ENCODE peak calls at places on chromosomes 1 and 21, in five cellular contexts. One of them, this sample, is unnamed.

GRCh38 chr1:178493301-178493741 is 3.4 kb downstream of the CLEC20A start:
- DNase-seq in cardiac fibroblast: no peak
- DNase-seq in iris pigment epithelial cell: no peak
- DNase-seq in ovary: no peak
- DNase-seq in stimulated activated naive CD8-positive, alpha-beta T cell treated with anti-CD3 and anti-CD28 coated beads, Interleukin-15, amount 100 ng/mL, for 72 hours: no peak
- DNase-seq in this sample: no peak

GRCh38 chr1:165144757-165145397 is 211.6 kb downstream of the LMX1A start:
- DNase-seq in cardiac fibroblast: peak; percentile 64
- DNase-seq in iris pigment epithelial cell: peak; percentile 58
- DNase-seq in ovary: no peak
- DNase-seq in stimulated activated naive CD8-positive, alpha-beta T cell treated with anti-CD3 and anti-CD28 coated beads, Interleukin-15, amount 100 ng/mL, for 72 hours: peak; percentile 17
- DNase-seq in this sample: peak; percentile 61

GRCh38 chr1:157955860-157956259 is 37.6 kb upstream of the KIRREL1 start:
- DNase-seq in cardiac fibroblast: no peak
- DNase-seq in iris pigment epithelial cell: no peak
- DNase-seq in ovary: no peak
- DNase-seq in stimulated activated naive CD8-positive, alpha-beta T cell treated with anti-CD3 and anti-CD28 coated beads, Interleukin-15, amount 100 ng/mL, for 72 hours: no peak
- DNase-seq in this sample: no peak

GRCh38 chr1:157163273-157164127 is 25.3 kb upstream of the ETV3 start:
- DNase-seq in cardiac fibroblast: peak; percentile 62
- DNase-seq in iris pigment epithelial cell: peak; percentile 40
- DNase-seq in ovary: peak; percentile 62
- DNase-seq in stimulated activated naive CD8-positive, alpha-beta T cell treated with anti-CD3 and anti-CD28 coated beads, Interleukin-15, amount 100 ng/mL, for 72 hours: peak; percentile 74
- DNase-seq in this sample: peak; percentile 54

GRCh38 chr1:78833491-78833890 is 173.0 kb downstream of the ADGRL4 start:
- DNase-seq in cardiac fibroblast: peak; percentile 83
- DNase-seq in iris pigment epithelial cell: peak; percentile 84
- DNase-seq in ovary: no peak
- DNase-seq in stimulated activated naive CD8-positive, alpha-beta T cell treated with anti-CD3 and anti-CD28 coated beads, Interleukin-15, amount 100 ng/mL, for 72 hours: no peak
- DNase-seq in this sample: peak; percentile 93

GRCh38 chr1:17128361-17128760 is 9.1 kb upstream of the PADI2 start:
- DNase-seq in cardiac fibroblast: peak; percentile 97
- DNase-seq in iris pigment epithelial cell: peak; percentile 84
- DNase-seq in ovary: no peak
- DNase-seq in stimulated activated naive CD8-positive, alpha-beta T cell treated with anti-CD3 and anti-CD28 coated beads, Interleukin-15, amount 100 ng/mL, for 72 hours: no peak
- DNase-seq in this sample: peak; percentile 86

GRCh38 chr1:66729130-66729922 is 22.9 kb upstream of the DYNLT5 start:
- DNase-seq in cardiac fibroblast: peak; percentile 30
- DNase-seq in iris pigment epithelial cell: no peak
- DNase-seq in ovary: no peak
- DNase-seq in stimulated activated naive CD8-positive, alpha-beta T cell treated with anti-CD3 and anti-CD28 coated beads, Interleukin-15, amount 100 ng/mL, for 72 hours: no peak
- DNase-seq in this sample: no peak

GRCh38 chr1:29453502-29454240 is 217.3 kb downstream of the PTPRU start:
- DNase-seq in cardiac fibroblast: peak; percentile 80
- DNase-seq in iris pigment epithelial cell: peak; percentile 60
- DNase-seq in ovary: peak; percentile 47
- DNase-seq in stimulated activated naive CD8-positive, alpha-beta T cell treated with anti-CD3 and anti-CD28 coated beads, Interleukin-15, amount 100 ng/mL, for 72 hours: no peak
- DNase-seq in this sample: peak; percentile 53

GRCh38 chr1:180157108-180157507 is 2.4 kb downstream of the QSOX1 start:
- DNase-seq in cardiac fibroblast: peak; percentile 33
- DNase-seq in iris pigment epithelial cell: peak; percentile 66
- DNase-seq in ovary: no peak
- DNase-seq in stimulated activated naive CD8-positive, alpha-beta T cell treated with anti-CD3 and anti-CD28 coated beads, Interleukin-15, amount 100 ng/mL, for 72 hours: no peak
- DNase-seq in this sample: peak; percentile 56

GRCh38 chr1:67213164-67213563 is 46.9 kb downstream of the IL23R start:
- DNase-seq in cardiac fibroblast: peak; percentile 23
- DNase-seq in iris pigment epithelial cell: peak; percentile 36
- DNase-seq in ovary: no peak
- DNase-seq in stimulated activated naive CD8-positive, alpha-beta T cell treated with anti-CD3 and anti-CD28 coated beads, Interleukin-15, amount 100 ng/mL, for 72 hours: no peak
- DNase-seq in this sample: peak; percentile 17

GRCh38 chr1:162276493-162276892 is 100.2 kb downstream of the SPATA46 start:
- DNase-seq in cardiac fibroblast: peak; percentile 62
- DNase-seq in iris pigment epithelial cell: peak; percentile 45
- DNase-seq in ovary: no peak
- DNase-seq in stimulated activated naive CD8-positive, alpha-beta T cell treated with anti-CD3 and anti-CD28 coated beads, Interleukin-15, amount 100 ng/mL, for 72 hours: no peak
- DNase-seq in this sample: peak; percentile 54

GRCh38 chr1:168717906-168718891 is 10.8 kb downstream of the DPT start:
- DNase-seq in cardiac fibroblast: peak; percentile 81
- DNase-seq in iris pigment epithelial cell: no peak
- DNase-seq in ovary: no peak
- DNase-seq in stimulated activated naive CD8-positive, alpha-beta T cell treated with anti-CD3 and anti-CD28 coated beads, Interleukin-15, amount 100 ng/mL, for 72 hours: no peak
- DNase-seq in this sample: no peak

GRCh38 chr1:18691648-18692047 is 61.0 kb downstream of the PAX7 start:
- DNase-seq in cardiac fibroblast: no peak
- DNase-seq in iris pigment epithelial cell: no peak
- DNase-seq in ovary: no peak
- DNase-seq in stimulated activated naive CD8-positive, alpha-beta T cell treated with anti-CD3 and anti-CD28 coated beads, Interleukin-15, amount 100 ng/mL, for 72 hours: no peak
- DNase-seq in this sample: no peak

GRCh38 chr1:200670215-200671118 is 760 bp upstream of the DDX59 start:
- DNase-seq in cardiac fibroblast: no peak
- DNase-seq in iris pigment epithelial cell: peak; percentile 80
- DNase-seq in ovary: no peak
- DNase-seq in stimulated activated naive CD8-positive, alpha-beta T cell treated with anti-CD3 and anti-CD28 coated beads, Interleukin-15, amount 100 ng/mL, for 72 hours: no peak
- DNase-seq in this sample: peak; percentile 85

GRCh38 chr1:19597463-19598309 is 46.4 kb upstream of the NBL1 start:
- DNase-seq in cardiac fibroblast: peak; percentile 58
- DNase-seq in iris pigment epithelial cell: peak; percentile 65
- DNase-seq in ovary: peak; percentile 55
- DNase-seq in stimulated activated naive CD8-positive, alpha-beta T cell treated with anti-CD3 and anti-CD28 coated beads, Interleukin-15, amount 100 ng/mL, for 72 hours: no peak
- DNase-seq in this sample: peak; percentile 57

GRCh38 chr1:224333309-224333926 is 3.4 kb upstream of the NVL start:
- DNase-seq in cardiac fibroblast: peak; percentile 74
- DNase-seq in iris pigment epithelial cell: peak; percentile 67
- DNase-seq in ovary: no peak
- DNase-seq in stimulated activated naive CD8-positive, alpha-beta T cell treated with anti-CD3 and anti-CD28 coated beads, Interleukin-15, amount 100 ng/mL, for 72 hours: no peak
- DNase-seq in this sample: peak; percentile 75

GRCh38 chr21:39033878-39034589 is 149.2 kb downstream of the PSMG1 start:
- DNase-seq in cardiac fibroblast: peak; percentile 44
- DNase-seq in iris pigment epithelial cell: peak; percentile 72
- DNase-seq in ovary: no peak
- DNase-seq in stimulated activated naive CD8-positive, alpha-beta T cell treated with anti-CD3 and anti-CD28 coated beads, Interleukin-15, amount 100 ng/mL, for 72 hours: no peak
- DNase-seq in this sample: no peak

GRCh38 chr1:54766726-54767125 is 2.4 kb upstream of the PARS2 start:
- DNase-seq in cardiac fibroblast: no peak
- DNase-seq in iris pigment epithelial cell: no peak
- DNase-seq in ovary: no peak
- DNase-seq in stimulated activated naive CD8-positive, alpha-beta T cell treated with anti-CD3 and anti-CD28 coated beads, Interleukin-15, amount 100 ng/mL, for 72 hours: no peak
- DNase-seq in this sample: no peak

GRCh38 chr1:154861607-154862094 is 8.4 kb downstream of the KCNN3 start:
- DNase-seq in cardiac fibroblast: peak; percentile 44
- DNase-seq in iris pigment epithelial cell: peak; percentile 84
- DNase-seq in ovary: no peak
- DNase-seq in stimulated activated naive CD8-positive, alpha-beta T cell treated with anti-CD3 and anti-CD28 coated beads, Interleukin-15, amount 100 ng/mL, for 72 hours: no peak
- DNase-seq in this sample: peak; percentile 31

GRCh38 chr1:119045091-119045746 is 57.1 kb upstream of the TBX15 start:
- DNase-seq in cardiac fibroblast: no peak
- DNase-seq in iris pigment epithelial cell: no peak
- DNase-seq in ovary: no peak
- DNase-seq in stimulated activated naive CD8-positive, alpha-beta T cell treated with anti-CD3 and anti-CD28 coated beads, Interleukin-15, amount 100 ng/mL, for 72 hours: no peak
- DNase-seq in this sample: no peak

GRCh38 chr1:156852414-156852874 is 6.5 kb downstream of the INSRR start:
- DNase-seq in cardiac fibroblast: peak; percentile 55
- DNase-seq in iris pigment epithelial cell: peak; percentile 30
- DNase-seq in ovary: no peak
- DNase-seq in stimulated activated naive CD8-positive, alpha-beta T cell treated with anti-CD3 and anti-CD28 coated beads, Interleukin-15, amount 100 ng/mL, for 72 hours: no peak
- DNase-seq in this sample: peak; percentile 33

GRCh38 chr1:68175621-68176398 is 56.5 kb downstream of the WLS start:
- DNase-seq in cardiac fibroblast: peak; percentile 52
- DNase-seq in iris pigment epithelial cell: peak; percentile 69
- DNase-seq in ovary: peak; percentile 28
- DNase-seq in stimulated activated naive CD8-positive, alpha-beta T cell treated with anti-CD3 and anti-CD28 coated beads, Interleukin-15, amount 100 ng/mL, for 72 hours: no peak
- DNase-seq in this sample: no peak

GRCh38 chr1:85275701-85276289 is 637 bp downstream of the BCL10 start:
- DNase-seq in cardiac fibroblast: no peak
- DNase-seq in iris pigment epithelial cell: peak; percentile 31
- DNase-seq in ovary: no peak
- DNase-seq in stimulated activated naive CD8-positive, alpha-beta T cell treated with anti-CD3 and anti-CD28 coated beads, Interleukin-15, amount 100 ng/mL, for 72 hours: no peak
- DNase-seq in this sample: no peak

GRCh38 chr1:78333426-78334012 is 157.3 kb upstream of the PTGFR start:
- DNase-seq in cardiac fibroblast: peak; percentile 77
- DNase-seq in iris pigment epithelial cell: peak; percentile 72
- DNase-seq in ovary: peak; percentile 34
- DNase-seq in stimulated activated naive CD8-positive, alpha-beta T cell treated with anti-CD3 and anti-CD28 coated beads, Interleukin-15, amount 100 ng/mL, for 72 hours: no peak
- DNase-seq in this sample: peak; percentile 52

GRCh38 chr1:2803931-2804627 is 2.6 kb upstream of the TTC34 start:
- DNase-seq in cardiac fibroblast: no peak
- DNase-seq in iris pigment epithelial cell: no peak
- DNase-seq in ovary: no peak
- DNase-seq in stimulated activated naive CD8-positive, alpha-beta T cell treated with anti-CD3 and anti-CD28 coated beads, Interleukin-15, amount 100 ng/mL, for 72 hours: no peak
- DNase-seq in this sample: no peak

GRCh38 chr1:197737916-197738315 is 37.4 kb downstream of the DENND1B start:
- DNase-seq in cardiac fibroblast: no peak
- DNase-seq in iris pigment epithelial cell: no peak
- DNase-seq in ovary: no peak
- DNase-seq in stimulated activated naive CD8-positive, alpha-beta T cell treated with anti-CD3 and anti-CD28 coated beads, Interleukin-15, amount 100 ng/mL, for 72 hours: no peak
- DNase-seq in this sample: no peak

GRCh38 chr1:160850993-160851392 is 11.7 kb downstream of the CD244 start:
- DNase-seq in cardiac fibroblast: no peak
- DNase-seq in iris pigment epithelial cell: no peak
- DNase-seq in ovary: no peak
- DNase-seq in stimulated activated naive CD8-positive, alpha-beta T cell treated with anti-CD3 and anti-CD28 coated beads, Interleukin-15, amount 100 ng/mL, for 72 hours: no peak
- DNase-seq in this sample: no peak

GRCh38 chr1:2835650-2836159 is 34.2 kb upstream of the TTC34 start:
- DNase-seq in cardiac fibroblast: no peak
- DNase-seq in iris pigment epithelial cell: no peak
- DNase-seq in ovary: no peak
- DNase-seq in stimulated activated naive CD8-positive, alpha-beta T cell treated with anti-CD3 and anti-CD28 coated beads, Interleukin-15, amount 100 ng/mL, for 72 hours: no peak
- DNase-seq in this sample: no peak

GRCh38 chr1:167518331-167518700 is at the start of gene CD247:
- DNase-seq in cardiac fibroblast: no peak
- DNase-seq in iris pigment epithelial cell: no peak
- DNase-seq in ovary: no peak
- DNase-seq in stimulated activated naive CD8-positive, alpha-beta T cell treated with anti-CD3 and anti-CD28 coated beads, Interleukin-15, amount 100 ng/mL, for 72 hours: peak; percentile 77
- DNase-seq in this sample: no peak

GRCh38 chr1:201240171-201240570 is 43.1 kb upstream of the PKP1 start:
- DNase-seq in cardiac fibroblast: no peak
- DNase-seq in iris pigment epithelial cell: no peak
- DNase-seq in ovary: no peak
- DNase-seq in stimulated activated naive CD8-positive, alpha-beta T cell treated with anti-CD3 and anti-CD28 coated beads, Interleukin-15, amount 100 ng/mL, for 72 hours: no peak
- DNase-seq in this sample: no peak

GRCh38 chr1:12157366-12158231 is 9.2 kb upstream of the TNFRSF1B start:
- DNase-seq in cardiac fibroblast: no peak
- DNase-seq in iris pigment epithelial cell: no peak
- DNase-seq in ovary: no peak
- DNase-seq in stimulated activated naive CD8-positive, alpha-beta T cell treated with anti-CD3 and anti-CD28 coated beads, Interleukin-15, amount 100 ng/mL, for 72 hours: peak; percentile 64
- DNase-seq in this sample: no peak

GRCh38 chr21:42220138-42220701 is 1.3 kb downstream of the ABCG1 start:
- DNase-seq in cardiac fibroblast: peak; percentile 77
- DNase-seq in iris pigment epithelial cell: peak; percentile 63
- DNase-seq in ovary: peak; percentile 29
- DNase-seq in stimulated activated naive CD8-positive, alpha-beta T cell treated with anti-CD3 and anti-CD28 coated beads, Interleukin-15, amount 100 ng/mL, for 72 hours: peak; percentile 81
- DNase-seq in this sample: peak; percentile 53

GRCh38 chr1:201014816-201015200 is 8.7 kb downstream of the KIF21B start:
- DNase-seq in cardiac fibroblast: peak; percentile 15
- DNase-seq in iris pigment epithelial cell: peak; percentile 21
- DNase-seq in ovary: no peak
- DNase-seq in stimulated activated naive CD8-positive, alpha-beta T cell treated with anti-CD3 and anti-CD28 coated beads, Interleukin-15, amount 100 ng/mL, for 72 hours: no peak
- DNase-seq in this sample: peak; percentile 10

GRCh38 chr1:202034683-202035462 is 24.5 kb downstream of the ELF3 start:
- DNase-seq in cardiac fibroblast: peak; percentile 95
- DNase-seq in iris pigment epithelial cell: peak; percentile 97
- DNase-seq in ovary: peak; percentile 80
- DNase-seq in stimulated activated naive CD8-positive, alpha-beta T cell treated with anti-CD3 and anti-CD28 coated beads, Interleukin-15, amount 100 ng/mL, for 72 hours: no peak
- DNase-seq in this sample: peak; percentile 97

GRCh38 chr1:198902616-198903140 is 263.8 kb downstream of the PTPRC start:
- DNase-seq in cardiac fibroblast: no peak
- DNase-seq in iris pigment epithelial cell: no peak
- DNase-seq in ovary: no peak
- DNase-seq in stimulated activated naive CD8-positive, alpha-beta T cell treated with anti-CD3 and anti-CD28 coated beads, Interleukin-15, amount 100 ng/mL, for 72 hours: no peak
- DNase-seq in this sample: no peak

GRCh38 chr1:228974296-228974695 is 239.0 kb downstream of the RHOU start:
- DNase-seq in cardiac fibroblast: no peak
- DNase-seq in iris pigment epithelial cell: no peak
- DNase-seq in ovary: peak; percentile 10
- DNase-seq in stimulated activated naive CD8-positive, alpha-beta T cell treated with anti-CD3 and anti-CD28 coated beads, Interleukin-15, amount 100 ng/mL, for 72 hours: no peak
- DNase-seq in this sample: no peak